ENCODE peak calls at places on chromosomes 13 and 19, in ten cellular contexts. One of them, this sample, is unnamed.

GRCh38 chr13:51645154-51645650 is 60.9 kb downstream of the WDFY2 start:
- DNase-seq in right lobe of liver: no peak
- DNase-seq in Peyer's patch: no peak
- DNase-seq in adrenal gland: no peak
- DNase-seq in fibroblast of lung: peak; percentile 70
- DNase-seq in fibroblast of mammary gland: peak; percentile 85
- DNase-seq in heart left ventricle: no peak
- DNase-seq in GM12878: no peak
- DNase-seq in colonic mucosa: no peak
- DNase-seq in brain microvascular endothelial cell: peak; percentile 87
- DNase-seq in this sample: peak; percentile 92

GRCh38 chr13:40384976-40385857 is 281.2 kb downstream of the FOXO1 start:
- DNase-seq in fibroblast of mammary gland: peak; percentile 28
- DNase-seq in heart left ventricle: no peak
- DNase-seq in adrenal gland: no peak
- DNase-seq in right lobe of liver: no peak
- DNase-seq in fibroblast of lung: peak; percentile 21
- DNase-seq in Peyer's patch: no peak
- DNase-seq in brain microvascular endothelial cell: no peak
- DNase-seq in colonic mucosa: no peak
- DNase-seq in GM12878: no peak
- DNase-seq in this sample: no peak

GRCh38 chr13:106597190-106597589 is 29.3 kb upstream of the ARGLU1 start:
- DNase-seq in right lobe of liver: no peak
- DNase-seq in fibroblast of lung: no peak
- DNase-seq in brain microvascular endothelial cell: peak; percentile 14
- DNase-seq in GM12878: no peak
- DNase-seq in colonic mucosa: no peak
- DNase-seq in heart left ventricle: peak; percentile 85
- DNase-seq in fibroblast of mammary gland: peak; percentile 42
- DNase-seq in Peyer's patch: no peak
- DNase-seq in adrenal gland: peak; percentile 21
- DNase-seq in this sample: no peak

GRCh38 chr13:72726721-72727416 is 560 bp downstream of the MZT1 start:
- DNase-seq in fibroblast of mammary gland: peak; percentile 17
- DNase-seq in brain microvascular endothelial cell: peak; percentile 13
- DNase-seq in fibroblast of lung: peak; percentile 24
- DNase-seq in adrenal gland: peak; percentile 34
- DNase-seq in right lobe of liver: peak; percentile 62
- DNase-seq in Peyer's patch: peak; percentile 43
- DNase-seq in heart left ventricle: peak; percentile 45
- DNase-seq in GM12878: no peak
- DNase-seq in colonic mucosa: peak; percentile 69
- DNase-seq in this sample: peak; percentile 23

GRCh38 chr19:1130801-1131717 is 27.3 kb downstream of the GPX4 start:
- DNase-seq in right lobe of liver: no peak
- DNase-seq in heart left ventricle: no peak
- DNase-seq in Peyer's patch: peak; percentile 76
- DNase-seq in fibroblast of lung: no peak
- DNase-seq in brain microvascular endothelial cell: no peak
- DNase-seq in fibroblast of mammary gland: no peak
- DNase-seq in adrenal gland: no peak
- DNase-seq in colonic mucosa: no peak
- DNase-seq in GM12878: no peak
- DNase-seq in this sample: no peak

GRCh38 chr19:56315076-56315828 is 613 bp upstream of the ZSCAN5A start:
- DNase-seq in colonic mucosa: peak; percentile 97
- DNase-seq in fibroblast of lung: peak; percentile 97
- DNase-seq in GM12878: peak; percentile 96
- DNase-seq in brain microvascular endothelial cell: peak; percentile 98
- DNase-seq in heart left ventricle: peak; percentile 96
- DNase-seq in fibroblast of mammary gland: peak; percentile 98
- DNase-seq in adrenal gland: peak; percentile 96
- DNase-seq in right lobe of liver: peak; percentile 90
- DNase-seq in Peyer's patch: peak; percentile 90
- DNase-seq in this sample: peak; percentile 99

GRCh38 chr19:43807651-43808050 is 5.4 kb upstream of the LYPD5 start:
- DNase-seq in adrenal gland: no peak
- DNase-seq in heart left ventricle: no peak
- DNase-seq in fibroblast of mammary gland: no peak
- DNase-seq in GM12878: no peak
- DNase-seq in Peyer's patch: no peak
- DNase-seq in right lobe of liver: no peak
- DNase-seq in colonic mucosa: no peak
- DNase-seq in brain microvascular endothelial cell: no peak
- DNase-seq in fibroblast of lung: no peak
- DNase-seq in this sample: no peak

GRCh38 chr13:74246398-74246975 is 112.3 kb upstream of the KLF12 start:
- DNase-seq in GM12878: no peak
- DNase-seq in heart left ventricle: peak; percentile 43
- DNase-seq in fibroblast of lung: peak; percentile 70
- DNase-seq in fibroblast of mammary gland: peak; percentile 61
- DNase-seq in colonic mucosa: no peak
- DNase-seq in Peyer's patch: no peak
- DNase-seq in right lobe of liver: no peak
- DNase-seq in brain microvascular endothelial cell: peak; percentile 56
- DNase-seq in adrenal gland: no peak
- DNase-seq in this sample: peak; percentile 71

GRCh38 chr13:97284558-97284957 is 62.4 kb downstream of the MBNL2 start:
- DNase-seq in right lobe of liver: no peak
- DNase-seq in heart left ventricle: no peak
- DNase-seq in brain microvascular endothelial cell: no peak
- DNase-seq in fibroblast of mammary gland: peak; percentile 73
- DNase-seq in adrenal gland: no peak
- DNase-seq in GM12878: no peak
- DNase-seq in fibroblast of lung: peak; percentile 21
- DNase-seq in Peyer's patch: no peak
- DNase-seq in colonic mucosa: no peak
- DNase-seq in this sample: peak; percentile 54

GRCh38 chr13:22690756-22691155 is 490.0 kb upstream of the SGCG start:
- DNase-seq in colonic mucosa: no peak
- DNase-seq in heart left ventricle: no peak
- DNase-seq in brain microvascular endothelial cell: no peak
- DNase-seq in fibroblast of mammary gland: no peak
- DNase-seq in GM12878: no peak
- DNase-seq in adrenal gland: no peak
- DNase-seq in right lobe of liver: no peak
- DNase-seq in fibroblast of lung: no peak
- DNase-seq in Peyer's patch: no peak
- DNase-seq in this sample: no peak

GRCh38 chr13:20411638-20412342 is 113.9 kb downstream of the CRYL1 start:
- DNase-seq in fibroblast of mammary gland: no peak
- DNase-seq in GM12878: peak; percentile 75
- DNase-seq in right lobe of liver: no peak
- DNase-seq in colonic mucosa: no peak
- DNase-seq in Peyer's patch: peak; percentile 26
- DNase-seq in heart left ventricle: no peak
- DNase-seq in brain microvascular endothelial cell: no peak
- DNase-seq in fibroblast of lung: no peak
- DNase-seq in adrenal gland: no peak
- DNase-seq in this sample: no peak

GRCh38 chr13:50326746-50327145 is 311.5 kb downstream of the KCNRG start:
- DNase-seq in colonic mucosa: no peak
- DNase-seq in adrenal gland: no peak
- DNase-seq in Peyer's patch: no peak
- DNase-seq in fibroblast of lung: peak; percentile 56
- DNase-seq in heart left ventricle: no peak
- DNase-seq in brain microvascular endothelial cell: no peak
- DNase-seq in GM12878: no peak
- DNase-seq in fibroblast of mammary gland: no peak
- DNase-seq in right lobe of liver: no peak
- DNase-seq in this sample: no peak

DNA sequence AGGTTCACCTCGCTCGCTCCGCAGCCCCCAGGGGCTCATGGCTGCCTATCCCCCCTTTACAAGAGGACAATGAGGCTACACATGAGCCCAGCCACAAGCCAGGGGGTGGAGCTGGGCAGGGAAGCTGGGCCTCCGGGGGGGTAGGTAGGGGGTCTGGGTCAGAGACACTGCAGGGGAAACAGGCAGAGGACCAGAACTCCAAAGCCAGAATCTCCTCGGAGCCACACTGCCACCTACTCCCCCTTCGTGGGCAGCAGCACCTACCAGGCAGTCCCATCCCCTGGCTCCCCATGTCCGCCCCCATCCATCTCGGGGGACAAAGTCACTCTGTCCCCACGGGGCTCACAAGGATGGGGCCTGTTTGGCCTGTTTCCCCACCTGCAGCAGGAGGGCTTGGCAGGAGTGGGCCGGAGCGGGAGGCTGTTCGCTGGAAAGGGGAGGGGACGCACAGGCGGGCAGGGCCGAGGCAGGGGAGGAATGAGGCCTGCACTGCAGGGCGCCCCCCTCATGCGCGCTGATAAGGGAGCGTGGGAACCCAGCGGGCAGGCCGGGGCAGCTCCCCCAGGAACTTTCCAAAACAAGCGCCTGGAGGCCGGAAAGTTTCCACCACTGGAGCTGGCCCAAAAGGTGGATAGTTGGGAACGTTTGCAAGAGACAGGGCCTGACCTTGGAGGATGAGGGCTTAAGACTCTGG is 545 bp upstream of the ISYNA1 start:
- DNase-seq in fibroblast of mammary gland: no peak
- DNase-seq in brain microvascular endothelial cell: peak; percentile 38
- DNase-seq in GM12878: no peak
- DNase-seq in heart left ventricle: peak; percentile 76
- DNase-seq in colonic mucosa: no peak
- DNase-seq in right lobe of liver: no peak
- DNase-seq in adrenal gland: peak; percentile 76
- DNase-seq in Peyer's patch: no peak
- DNase-seq in fibroblast of lung: no peak
- DNase-seq in this sample: peak; percentile 82
- H3K4me3 ChIP-seq in fibroblast of mammary gland: no peak overlapping the region
- H3K4me3 ChIP-seq in brain microvascular endothelial cell: peak overlapping the region; percentile 58
- H3K4me3 ChIP-seq in GM12878: no peak overlapping the region
- H3K4me3 ChIP-seq in heart left ventricle: peak overlapping the region; percentile 72
- H3K4me3 ChIP-seq in colonic mucosa: peak overlapping the region; percentile 48
- H3K4me3 ChIP-seq in right lobe of liver: no peak overlapping the region
- H3K4me3 ChIP-seq in adrenal gland: no peak overlapping the region
- H3K4me3 ChIP-seq in Peyer's patch: peak overlapping the region; percentile 65
- H3K4me3 ChIP-seq in fibroblast of lung: no peak overlapping the region
- H3K4me3 ChIP-seq in this sample: peak overlapping the region; percentile 81

GRCh38 chr13:108383676-108384075 is 114.2 kb downstream of the TNFSF13B start:
- DNase-seq in heart left ventricle: no peak
- DNase-seq in GM12878: no peak
- DNase-seq in brain microvascular endothelial cell: no peak
- DNase-seq in Peyer's patch: no peak
- DNase-seq in adrenal gland: no peak
- DNase-seq in right lobe of liver: no peak
- DNase-seq in fibroblast of mammary gland: no peak
- DNase-seq in colonic mucosa: no peak
- DNase-seq in fibroblast of lung: no peak
- DNase-seq in this sample: no peak
- TF ChIP-seq CTCF in heart left ventricle: no peak
- TF ChIP-seq CTCF in GM12878: no peak
- TF ChIP-seq CTCF in brain microvascular endothelial cell: no peak
- TF ChIP-seq CTCF in Peyer's patch: no peak
- TF ChIP-seq CTCF in adrenal gland: no peak
- TF ChIP-seq CTCF in right lobe of liver: no peak
- TF ChIP-seq CTCF in fibroblast of mammary gland: no peak
- TF ChIP-seq CTCF in colonic mucosa: no peak
- TF ChIP-seq CTCF in fibroblast of lung: no peak
- TF ChIP-seq CTCF in this sample: no peak

DNA sequence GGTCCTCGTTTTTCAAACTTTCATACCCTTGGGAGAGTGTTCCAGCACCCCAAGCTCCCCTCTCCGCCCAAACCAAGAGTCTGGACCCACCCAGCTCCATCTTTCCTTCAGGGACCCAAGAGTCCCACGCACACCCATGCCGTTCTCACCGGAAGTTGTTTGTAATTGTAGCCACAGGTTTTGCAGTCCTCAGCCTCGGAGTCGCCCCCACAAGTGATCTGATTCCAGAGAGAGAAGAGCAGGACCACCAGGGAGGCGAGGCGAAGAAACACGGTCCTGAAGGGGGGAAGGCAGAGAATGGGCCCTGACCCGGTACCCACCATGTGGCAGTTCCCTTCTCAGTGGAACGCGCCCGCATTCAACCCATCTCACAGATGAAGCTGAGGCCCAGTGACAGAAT is 3.4 kb upstream of the LENG1 start:
- DNase-seq in GM12878: no peak
- DNase-seq in adrenal gland: peak; percentile 34
- DNase-seq in fibroblast of mammary gland: no peak
- DNase-seq in brain microvascular endothelial cell: no peak
- DNase-seq in heart left ventricle: no peak
- DNase-seq in right lobe of liver: no peak
- DNase-seq in colonic mucosa: no peak
- DNase-seq in Peyer's patch: no peak
- DNase-seq in fibroblast of lung: no peak
- DNase-seq in this sample: no peak
- H3K4me3 ChIP-seq in GM12878: peak overlapping the region; percentile 32
- H3K4me3 ChIP-seq in adrenal gland: no peak overlapping the region
- H3K4me3 ChIP-seq in fibroblast of mammary gland: peak overlapping the region; percentile 54
- H3K4me3 ChIP-seq in brain microvascular endothelial cell: no peak overlapping the region
- H3K4me3 ChIP-seq in heart left ventricle: peak overlapping the region; percentile 58
- H3K4me3 ChIP-seq in right lobe of liver: peak overlapping the region; percentile 51
- H3K4me3 ChIP-seq in colonic mucosa: peak overlapping the region; percentile 30
- H3K4me3 ChIP-seq in Peyer's patch: peak overlapping the region; percentile 43
- H3K4me3 ChIP-seq in fibroblast of lung: no peak overlapping the region
- H3K4me3 ChIP-seq in this sample: no peak overlapping the region

GRCh38 chr19:12918253-12918652 is 840 bp downstream of the SYCE2 start:
- DNase-seq in brain microvascular endothelial cell: no peak
- DNase-seq in fibroblast of mammary gland: no peak
- DNase-seq in heart left ventricle: no peak
- DNase-seq in fibroblast of lung: no peak
- DNase-seq in right lobe of liver: no peak
- DNase-seq in GM12878: no peak
- DNase-seq in adrenal gland: no peak
- DNase-seq in colonic mucosa: no peak
- DNase-seq in Peyer's patch: no peak
- DNase-seq in this sample: no peak

GRCh38 chr19:12913871-12914690 is 5.0 kb downstream of the SYCE2 start:
- DNase-seq in GM12878: no peak
- DNase-seq in fibroblast of lung: peak; percentile 43
- DNase-seq in heart left ventricle: no peak
- DNase-seq in colonic mucosa: no peak
- DNase-seq in right lobe of liver: no peak
- DNase-seq in Peyer's patch: peak; percentile 61
- DNase-seq in brain microvascular endothelial cell: no peak
- DNase-seq in fibroblast of mammary gland: peak; percentile 48
- DNase-seq in adrenal gland: no peak
- DNase-seq in this sample: peak; percentile 54

GRCh38 chr19:12907166-12907565 is 11.9 kb downstream of the SYCE2 start:
- DNase-seq in fibroblast of lung: no peak
- DNase-seq in adrenal gland: no peak
- DNase-seq in colonic mucosa: no peak
- DNase-seq in fibroblast of mammary gland: no peak
- DNase-seq in brain microvascular endothelial cell: no peak
- DNase-seq in GM12878: no peak
- DNase-seq in right lobe of liver: no peak
- DNase-seq in Peyer's patch: no peak
- DNase-seq in heart left ventricle: no peak
- DNase-seq in this sample: no peak

DNA sequence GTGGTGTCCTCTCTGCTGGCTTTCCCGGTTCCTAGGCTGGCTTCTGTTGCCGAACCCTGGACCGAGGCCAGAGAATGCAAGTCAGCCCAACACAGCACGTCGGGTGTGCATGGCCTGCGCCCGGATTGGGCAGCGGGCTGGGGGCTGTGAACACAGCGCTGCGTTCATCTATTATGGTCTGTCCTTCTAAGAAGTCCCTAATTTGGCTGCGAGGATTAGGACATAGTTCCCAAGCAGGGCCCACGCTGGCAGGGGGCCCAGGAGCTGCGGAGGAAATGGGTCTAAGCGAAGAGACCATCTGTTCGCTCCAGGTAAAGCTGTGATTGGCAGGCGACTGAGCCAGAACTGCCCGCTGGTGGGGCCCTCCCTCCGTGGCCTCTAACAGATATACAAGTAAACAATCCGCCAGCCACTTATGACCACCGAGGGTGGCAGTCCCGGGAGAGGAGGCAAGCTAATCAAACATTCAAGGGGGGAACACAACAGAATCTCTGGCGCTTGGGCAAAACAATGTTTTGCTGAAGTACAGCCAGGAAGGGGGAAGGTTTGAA is 6.0 kb downstream of the SYCE2 start:
- DNase-seq in fibroblast of mammary gland: peak; percentile 67
- DNase-seq in fibroblast of lung: peak; percentile 59
- DNase-seq in colonic mucosa: peak; percentile 40
- DNase-seq in right lobe of liver: no peak
- DNase-seq in GM12878: no peak
- DNase-seq in Peyer's patch: no peak
- DNase-seq in adrenal gland: peak; percentile 64
- DNase-seq in heart left ventricle: peak; percentile 85
- DNase-seq in brain microvascular endothelial cell: no peak
- DNase-seq in this sample: peak; percentile 75
- TF ChIP-seq CTCF in fibroblast of mammary gland: no peak
- TF ChIP-seq CTCF in fibroblast of lung: no peak
- TF ChIP-seq CTCF in colonic mucosa: no peak
- TF ChIP-seq CTCF in right lobe of liver: no peak
- TF ChIP-seq CTCF in GM12878: no peak
- TF ChIP-seq CTCF in Peyer's patch: no peak
- TF ChIP-seq CTCF in adrenal gland: no peak
- TF ChIP-seq CTCF in heart left ventricle: no peak
- TF ChIP-seq CTCF in brain microvascular endothelial cell: no peak
- TF ChIP-seq CTCF in this sample: no peak